ENCODE peak calls at places on chromosomes 6 and 20, in six cellular contexts. One of them, this sample, is unnamed.

GRCh38 chr6:170052991-170053821 is 237.7 kb downstream of the DLL1 start:
- DNase-seq in erythroblast: no peak
- DNase-seq in ureter: peak
- DNase-seq in non-pigmented ciliary epithelial cell: no peak
- DNase-seq in naive thymus-derived CD8-positive, alpha-beta T cell: no peak
- DNase-seq in Right ventricle myocardium inferior: peak
- DNase-seq in this sample: no peak

GRCh38 chr6:105135056-105135455 is 44.8 kb downstream of the POPDC3 start:
- DNase-seq in naive thymus-derived CD8-positive, alpha-beta T cell: no peak
- DNase-seq in non-pigmented ciliary epithelial cell: no peak
- DNase-seq in erythroblast: no peak
- DNase-seq in Right ventricle myocardium inferior: no peak
- DNase-seq in ureter: no peak
- DNase-seq in this sample: peak

GRCh38 chr20:51563597-51564332 is 21.2 kb upstream of the NFATC2 start:
- DNase-seq in non-pigmented ciliary epithelial cell: peak
- DNase-seq in erythroblast: peak
- DNase-seq in naive thymus-derived CD8-positive, alpha-beta T cell: no peak
- DNase-seq in Right ventricle myocardium inferior: peak
- DNase-seq in ureter: peak
- DNase-seq in this sample: peak

GRCh38 chr6:13980534-13980933 is 55.8 kb downstream of the RNF182 start:
- DNase-seq in Right ventricle myocardium inferior: no peak
- DNase-seq in naive thymus-derived CD8-positive, alpha-beta T cell: no peak
- DNase-seq in non-pigmented ciliary epithelial cell: no peak
- DNase-seq in ureter: no peak
- DNase-seq in erythroblast: no peak
- DNase-seq in this sample: no peak

GRCh38 chr6:133396225-133396624 is 155.1 kb downstream of the EYA4 start:
- DNase-seq in Right ventricle myocardium inferior: no peak
- DNase-seq in ureter: no peak
- DNase-seq in naive thymus-derived CD8-positive, alpha-beta T cell: no peak
- DNase-seq in non-pigmented ciliary epithelial cell: no peak
- DNase-seq in erythroblast: no peak
- DNase-seq in this sample: no peak

GRCh38 chr20:21391495-21392298 is 5.6 kb downstream of the NKX2-4 start:
- DNase-seq in non-pigmented ciliary epithelial cell: no peak
- DNase-seq in ureter: no peak
- DNase-seq in Right ventricle myocardium inferior: no peak
- DNase-seq in naive thymus-derived CD8-positive, alpha-beta T cell: no peak
- DNase-seq in erythroblast: no peak
- DNase-seq in this sample: no peak

GRCh38 chr6:99905209-99906106 is 88.6 kb downstream of the MCHR2 start:
- DNase-seq in naive thymus-derived CD8-positive, alpha-beta T cell: no peak
- DNase-seq in non-pigmented ciliary epithelial cell: peak
- DNase-seq in ureter: no peak
- DNase-seq in Right ventricle myocardium inferior: no peak
- DNase-seq in erythroblast: peak
- DNase-seq in this sample: peak

GRCh38 chr6:28895131-28895812 is 28.5 kb downstream of the TRIM27 start:
- DNase-seq in non-pigmented ciliary epithelial cell: peak
- DNase-seq in ureter: peak
- DNase-seq in erythroblast: peak
- DNase-seq in naive thymus-derived CD8-positive, alpha-beta T cell: peak
- DNase-seq in Right ventricle myocardium inferior: peak
- DNase-seq in this sample: peak

GRCh38 chr6:75278474-75279077 is 6.0 kb downstream of the TMEM30A start:
- DNase-seq in ureter: no peak
- DNase-seq in naive thymus-derived CD8-positive, alpha-beta T cell: no peak
- DNase-seq in Right ventricle myocardium inferior: no peak
- DNase-seq in erythroblast: no peak
- DNase-seq in non-pigmented ciliary epithelial cell: no peak
- DNase-seq in this sample: no peak

GRCh38 chr6:4125933-4126864 is 9.2 kb downstream of the ECI2 start:
- DNase-seq in Right ventricle myocardium inferior: no peak
- DNase-seq in erythroblast: no peak
- DNase-seq in non-pigmented ciliary epithelial cell: peak
- DNase-seq in naive thymus-derived CD8-positive, alpha-beta T cell: no peak
- DNase-seq in ureter: no peak
- DNase-seq in this sample: peak

GRCh38 chr20:24478584-24478983 is 9.2 kb downstream of the SYNDIG1 start:
- DNase-seq in non-pigmented ciliary epithelial cell: no peak
- DNase-seq in ureter: no peak
- DNase-seq in erythroblast: no peak
- DNase-seq in Right ventricle myocardium inferior: no peak
- DNase-seq in naive thymus-derived CD8-positive, alpha-beta T cell: no peak
- DNase-seq in this sample: no peak

GRCh38 chr6:101391772-101392560 is 1.5 kb upstream of the GRIK2 start:
- DNase-seq in non-pigmented ciliary epithelial cell: no peak
- DNase-seq in naive thymus-derived CD8-positive, alpha-beta T cell: no peak
- DNase-seq in ureter: no peak
- DNase-seq in Right ventricle myocardium inferior: no peak
- DNase-seq in erythroblast: no peak
- DNase-seq in this sample: no peak

GRCh38 chr6:169035381-169036280 is 218.0 kb downstream of the THBS2 start:
- DNase-seq in erythroblast: no peak
- DNase-seq in ureter: no peak
- DNase-seq in naive thymus-derived CD8-positive, alpha-beta T cell: no peak
- DNase-seq in Right ventricle myocardium inferior: no peak
- DNase-seq in non-pigmented ciliary epithelial cell: no peak
- DNase-seq in this sample: no peak

GRCh38 chr6:154754152-154754551 is 20.9 kb downstream of the SCAF8 start:
- DNase-seq in erythroblast: peak
- DNase-seq in naive thymus-derived CD8-positive, alpha-beta T cell: no peak
- DNase-seq in non-pigmented ciliary epithelial cell: no peak
- DNase-seq in Right ventricle myocardium inferior: no peak
- DNase-seq in ureter: no peak
- DNase-seq in this sample: no peak